ENCODE peak calls at places on chromosomes 4 and X, in nine cellular contexts. X is cardiac fibroblast, M is lower leg skin, W is nephron progenitor cell, U is Calu3, A is osteocyte, V is DND-41, B is dorsolateral prefrontal cortex, D is lung. O is an unnamed sample.

GRCh38 chrX:45295587-45295986 is 94.9 kb upstream of the DIPK2B start:
- DNase-seq in X (peak), M (no peak), W (peak), U (peak), A (no peak), V (no peak), B (no peak), D (no peak), O (no peak)

GRCh38 chrX:66150188-66150587 is 13.9 kb upstream of the HEPH start:
- DNase-seq in X (no peak), M (no peak), W (no peak), U (no peak), A (no peak), V (no peak), B (no peak), D (no peak), O (no peak)

GRCh38 chr4:137070614-137071013 is 461.7 kb downstream of the PCDH18 start:
- DNase-seq in X (no peak), M (no peak), W (no peak), U (no peak), A (no peak), V (no peak), B (no peak), D (no peak), O (no peak)

GRCh38 chr4:67940505-67940904 is 22.8 kb downstream of the TMPRSS11A start:
- DNase-seq in X (no peak), M (no peak), W (no peak), U (no peak), A (no peak), V (no peak), B (no peak), D (no peak), O (no peak)

GRCh38 chrX:9379697-9380551 is 84.9 kb upstream of the TBL1X start:
- DNase-seq in X (no peak), M (no peak), W (no peak), U (peak), A (no peak), V (peak), B (no peak), D (no peak), O (no peak)

GRCh38 chr4:176841730-176842129 is 49.0 kb upstream of the VEGFC start:
- DNase-seq in X (peak), M (no peak), W (no peak), U (no peak), A (no peak), V (no peak), B (no peak), D (no peak), O (no peak)

GRCh38 chr4:113447695-113448265 is 313.8 kb downstream of the CAMK2D start:
- DNase-seq in X (peak), M (no peak), W (no peak), U (no peak), A (no peak), V (no peak), B (no peak), D (no peak), O (no peak)

GRCh38 chrX:68411729-68412128 is 21.6 kb downstream of the OPHN1 start:
- DNase-seq in X (no peak), M (no peak), W (no peak), U (no peak), A (no peak), V (no peak), B (no peak), D (no peak), O (no peak)

GRCh38 chrX:126165401-126165720 is 728 bp downstream of the DCAF12L2 start:
- DNase-seq in X (no peak), M (no peak), W (no peak), U (no peak), A (no peak), V (no peak), B (no peak), D (no peak), O (no peak)

GRCh38 chr4:155179216-155179615 is 29.2 kb upstream of the NPY2R start:
- DNase-seq in X (peak), M (no peak), W (no peak), U (peak), A (no peak), V (no peak), B (no peak), D (no peak), O (no peak)

GRCh38 chr4:306551-306961 is 1.3 kb upstream of the ZNF732 start:
- DNase-seq in X (no peak), M (no peak), W (no peak), U (no peak), A (no peak), V (peak), B (no peak), D (no peak), O (no peak)

GRCh38 chr4:304987-305680 is at the start of gene ZNF732:
- DNase-seq in X (peak), M (peak), W (peak), U (no peak), A (peak), V (no peak), B (no peak), D (no peak), O (no peak)

GRCh38 chr4:302381-302780 is 2.9 kb downstream of the ZNF732 start:
- DNase-seq in X (no peak), M (no peak), W (no peak), U (no peak), A (no peak), V (no peak), B (no peak), D (no peak), O (no peak)
- TF ChIP-seq CTCF in X (no peak), M (no peak), W (no peak), U (no peak), A (no peak), V (no peak), B (no peak), D (no peak), O (no peak)

GRCh38 chr4:82899339-82899738 is 1.2 kb upstream of the THAP9 start:
- DNase-seq in X (peak), M (no peak), W (no peak), U (no peak), A (no peak), V (no peak), B (no peak), D (no peak), O (no peak)

GRCh38 chr4:82900335-82901128 is at the start of gene THAP9:
- DNase-seq in X (peak), M (peak), W (peak), U (peak), A (peak), V (peak), B (peak), D (peak), O (peak)

GRCh38 chr4:82900016-82900334 is 560 bp upstream of the THAP9 start:
- DNase-seq in X (no peak), M (no peak), W (no peak), U (no peak), A (no peak), V (no peak), B (no peak), D (no peak), O (no peak)

GRCh38 chr4:82896755-82897154 is 3.8 kb upstream of the THAP9 start:
- DNase-seq in X (no peak), M (no peak), W (no peak), U (no peak), A (no peak), V (no peak), B (no peak), D (no peak), O (no peak)

DNA sequence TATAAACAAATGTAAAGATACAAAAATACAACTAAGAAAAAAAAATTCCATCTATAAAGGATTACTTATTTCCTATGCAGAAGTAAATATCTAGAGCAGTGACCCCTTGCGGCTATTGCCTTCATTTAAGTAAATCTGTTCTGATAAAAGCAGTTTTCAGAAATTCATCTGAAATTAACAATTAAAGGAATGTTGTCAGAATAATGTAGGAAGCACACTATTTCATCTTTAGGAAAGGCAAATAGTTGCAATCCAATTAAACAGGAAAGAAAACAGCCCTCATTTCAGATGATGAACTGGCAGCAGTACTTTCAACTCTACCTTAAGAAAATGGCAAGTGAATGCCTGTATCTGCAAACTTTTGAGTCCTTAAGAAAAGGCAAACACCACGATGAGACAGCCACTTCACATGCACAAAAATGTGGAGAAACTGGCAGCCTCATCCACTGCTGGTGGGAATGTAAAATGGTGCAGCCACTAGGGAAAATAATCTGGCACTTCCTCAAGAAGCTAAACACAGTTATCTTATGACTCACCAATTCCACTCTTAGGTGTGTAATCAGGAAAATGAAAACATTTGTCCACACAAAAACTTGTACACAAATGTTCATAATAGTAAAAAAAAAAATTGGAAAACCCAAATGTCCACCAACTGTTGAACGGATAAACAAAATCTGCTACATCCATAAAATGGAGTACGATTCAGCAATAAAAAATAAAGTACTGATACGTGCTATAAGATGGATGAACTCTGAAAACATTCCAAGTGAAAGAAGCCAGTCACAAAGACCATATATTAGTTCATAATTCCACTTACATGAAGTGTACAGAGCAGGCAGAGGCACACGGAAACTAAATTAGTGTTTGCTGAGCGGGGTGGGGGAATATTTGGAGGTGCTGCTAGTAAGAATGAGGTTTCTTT is 2.0 kb upstream of the THAP9 start:
- DNase-seq in X (peak), M (no peak), W (no peak), U (no peak), A (no peak), V (no peak), B (no peak), D (peak), O (no peak)
- TF ChIP-seq CTCF in X (peak), M (no peak), W (no peak), U (peak), A (peak), V (peak), B (peak), D (peak), O (peak)

GRCh38 chr4:2330119-2331042 is 68.5 kb upstream of the MXD4 start:
- DNase-seq in X (peak), M (no peak), W (no peak), U (peak), A (peak), V (no peak), B (peak), D (no peak), O (no peak)
- TF ChIP-seq CTCF in X (peak), M (no peak), W (no peak), U (no peak), A (no peak), V (no peak), B (no peak), D (no peak), O (no peak)

DNA sequence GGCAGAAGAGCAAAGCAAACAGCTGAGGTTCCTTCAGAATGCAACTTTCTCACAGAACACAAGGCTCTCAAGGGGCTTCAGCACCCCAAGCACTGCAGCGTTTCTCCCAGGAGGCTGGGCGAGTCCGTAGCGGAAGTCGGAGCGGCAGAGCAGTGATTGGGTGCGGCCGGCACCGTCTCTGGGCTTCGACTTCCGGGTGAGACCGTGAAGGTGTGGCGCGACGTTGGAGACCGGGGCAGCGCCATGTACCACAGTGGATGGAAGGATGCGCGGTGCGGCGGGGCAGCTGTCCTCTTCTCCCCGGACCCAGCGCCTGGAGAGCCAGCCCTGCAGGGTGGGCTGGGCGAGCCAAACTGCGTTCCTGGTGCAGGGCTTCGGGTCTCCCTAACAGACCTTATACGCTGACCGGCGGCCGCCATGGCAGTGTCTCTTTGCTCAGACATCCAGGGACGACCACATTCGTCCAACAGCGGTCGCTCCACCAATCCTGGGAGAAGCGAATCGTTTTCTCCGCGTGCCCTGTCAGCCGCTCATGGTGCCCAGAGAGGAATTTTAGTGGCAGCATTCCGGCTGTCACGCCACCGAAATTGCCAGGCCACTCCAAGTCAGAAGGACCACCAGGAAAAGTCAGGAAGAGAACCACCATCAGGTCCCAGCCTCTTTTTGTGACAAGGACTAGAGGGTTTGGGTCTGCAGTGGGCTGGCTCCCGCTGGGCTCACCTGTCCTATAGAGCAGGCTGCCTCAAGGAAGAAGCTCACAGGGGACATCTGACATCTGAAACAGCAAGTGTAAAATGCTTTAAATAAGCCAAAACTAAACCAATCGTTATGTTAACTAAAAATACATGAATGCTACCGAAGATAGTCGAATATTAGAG is 20.5 kb downstream of the TRIM61 start:
- DNase-seq in X (peak), M (peak), W (peak), U (no peak), A (no peak), V (no peak), B (peak), D (peak), O (no peak)
- TF ChIP-seq CTCF in X (no peak), M (no peak), W (no peak), U (no peak), A (no peak), V (no peak), B (peak), D (no peak), O (no peak)